ENCODE peak calls at places on chromosomes 6 and 20, in nine cellular contexts. S is activated B cell treated with CpG ODN at 0.5 μM for 24 hours, V is HCT116, Z is lower lobe of right lung, B is upper lobe of left lung, P is natural killer cell, X is pancreas, R is heart left ventricle, H is Panc1. E is an unnamed sample.

GRCh38 chr6:81241717-81242116 is 510.8 kb downstream of the TENT5A start:
- ATAC-seq in S (no peak), V (no peak), Z (peak), B (no peak), P (no peak), X (peak), R (peak), H (no peak), E (no peak)

GRCh38 chr6:119331676-119332286 is 17.8 kb downstream of the MAN1A1 start:
- ATAC-seq in S (no peak), V (no peak), Z (no peak), B (no peak), P (peak), X (no peak), R (no peak), H (no peak), E (no peak)

GRCh38 chr6:19812512-19813119 is 24.6 kb upstream of the ID4 start:
- ATAC-seq in S (no peak), V (peak), Z (no peak), B (peak), P (no peak), X (peak), R (no peak), H (peak), E (peak)

GRCh38 chr6:135498178-135498841 is 770 bp upstream of the AHI1 start:
- ATAC-seq in S (peak), V (peak), Z (peak), B (peak), P (peak), X (peak), R (peak), H (peak), E (peak)

GRCh38 chr6:157273756-157274088 is 49.6 kb downstream of the TMEM242 start:
- ATAC-seq in S (peak), V (peak), Z (peak), B (peak), P (peak), X (peak), R (peak), H (peak), E (no peak)

GRCh38 chr20:25252226-25252625 is 4.3 kb downstream of the PYGB start:
- ATAC-seq in S (no peak), V (no peak), Z (no peak), B (no peak), P (no peak), X (no peak), R (no peak), H (no peak), E (no peak)

GRCh38 chr6:98995116-98995515 is 47.4 kb upstream of the FBXL4 start:
- ATAC-seq in S (no peak), V (no peak), Z (no peak), B (no peak), P (no peak), X (no peak), R (no peak), H (no peak), E (no peak)

GRCh38 chr6:26016326-26017275 is 54.0 kb downstream of the TRIM38 start:
- ATAC-seq in S (no peak), V (no peak), Z (no peak), B (no peak), P (no peak), X (no peak), R (peak), H (no peak), E (no peak)

GRCh38 chr20:2093883-2094282 is 7.7 kb upstream of the STK35 start:
- ATAC-seq in S (peak), V (no peak), Z (no peak), B (no peak), P (no peak), X (no peak), R (no peak), H (no peak), E (no peak)

GRCh38 chr6:88376759-88377387 is 210.7 kb upstream of the CNR1 start:
- ATAC-seq in S (no peak), V (no peak), Z (no peak), B (no peak), P (no peak), X (no peak), R (no peak), H (no peak), E (no peak)

GRCh38 chr6:138719744-138720143 is 53.8 kb upstream of the CCDC28A start:
- ATAC-seq in S (peak), V (no peak), Z (peak), B (peak), P (no peak), X (no peak), R (no peak), H (no peak), E (no peak)

GRCh38 chr6:138727182-138727581 is 46.4 kb upstream of the CCDC28A start:
- ATAC-seq in S (no peak), V (no peak), Z (no peak), B (no peak), P (no peak), X (no peak), R (no peak), H (no peak), E (no peak)

GRCh38 chr6:138726066-138727060 is 47.2 kb upstream of the CCDC28A start:
- ATAC-seq in S (no peak), V (no peak), Z (no peak), B (no peak), P (no peak), X (no peak), R (no peak), H (no peak), E (no peak)

GRCh38 chr6:138722425-138723371 is 50.9 kb upstream of the CCDC28A start:
- ATAC-seq in S (no peak), V (peak), Z (peak), B (no peak), P (no peak), X (no peak), R (no peak), H (peak), E (no peak)

DNA sequence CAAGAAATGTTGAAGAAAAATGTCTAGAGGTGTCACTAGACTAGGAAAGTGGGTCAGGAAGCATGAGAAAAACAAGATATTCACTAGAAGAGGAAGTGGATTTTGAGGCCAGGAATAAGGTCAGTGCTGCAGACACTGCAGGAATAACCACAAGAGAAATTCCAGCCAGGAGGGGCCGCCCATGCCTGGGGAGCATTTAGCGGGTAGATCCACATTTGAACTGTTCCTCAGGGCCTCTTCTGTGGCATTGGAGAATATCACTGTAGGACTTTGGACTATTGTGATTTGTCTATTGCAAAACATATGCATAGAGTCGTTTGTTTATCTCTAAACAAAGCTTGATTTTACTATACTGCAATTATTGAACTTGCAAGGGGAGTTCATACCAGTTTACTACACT is 49.6 kb upstream of the CCDC28A start:
- ATAC-seq in S (no peak), V (peak), Z (no peak), B (peak), P (no peak), X (peak), R (peak), H (no peak), E (no peak)
- TF ChIP-seq CTCF in S (no peak), V (peak), Z (no peak), B (no peak), P (no peak), X (no peak), R (peak), H (peak), E (no peak)

GRCh38 chr6:53547815-53548496 is 3.1 kb upstream of the GCLC start:
- ATAC-seq in S (peak), V (peak), Z (peak), B (peak), P (peak), X (peak), R (peak), H (peak), E (peak)
- TF ChIP-seq CTCF in S (no peak), V (no peak), Z (peak), B (peak), P (no peak), X (no peak), R (peak), H (no peak), E (no peak)

GRCh38 chr6:121305957-121306607 is 28.2 kb downstream of the TBC1D32 start:
- ATAC-seq in S (no peak), V (peak), Z (no peak), B (no peak), P (no peak), X (peak), R (no peak), H (peak), E (no peak)
- TF ChIP-seq CTCF in S (no peak), V (peak), Z (peak), B (peak), P (peak), X (peak), R (peak), H (peak), E (peak)

DNA sequence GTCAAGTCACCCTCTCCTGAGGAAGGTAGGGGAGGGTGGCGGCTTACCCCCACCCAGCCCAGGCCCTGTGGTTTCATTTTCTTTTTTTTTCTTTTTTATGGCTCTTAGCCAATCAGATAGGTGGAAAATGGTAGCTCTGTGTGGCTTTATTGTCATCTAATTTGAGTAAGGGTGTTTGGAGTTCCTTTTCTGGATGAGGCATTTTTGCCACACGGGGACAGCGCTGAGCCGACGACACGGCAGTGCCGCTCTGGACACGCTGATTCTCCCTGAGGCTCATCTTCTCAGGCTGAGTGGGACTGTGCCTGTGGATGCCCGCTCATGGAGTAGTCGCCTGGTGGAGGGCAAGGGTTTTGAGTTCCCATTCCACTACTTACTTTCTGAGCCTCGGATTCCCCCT is 37.6 kb upstream of the ANGPT4 start:
- ATAC-seq in S (no peak), V (peak), Z (no peak), B (no peak), P (no peak), X (no peak), R (no peak), H (no peak), E (no peak)
- TF ChIP-seq CTCF in S (no peak), V (peak), Z (no peak), B (no peak), P (no peak), X (no peak), R (peak), H (peak), E (peak)

GRCh38 chr6:96468681-96469224 is 52.9 kb upstream of the UFL1 start:
- ATAC-seq in S (no peak), V (no peak), Z (no peak), B (no peak), P (no peak), X (peak), R (no peak), H (no peak), E (no peak)
- TF ChIP-seq CTCF in S (no peak), V (peak), Z (peak), B (no peak), P (no peak), X (peak), R (peak), H (peak), E (no peak)

E was measured in gastroesophageal sphincter.